ENCODE peak calls at places on chromosomes 5 and 9, in eight cellular contexts. S, I, E, P, T, A, X and K are unnamed samples. For H3K36me3, the result is how much of the 10 kb centered on the place peaks cover.

GRCh38 chr9:38036359-38037084 is 32.5 kb downstream of the SHB start:
- DNase-seq in T (peak), S (peak), A (no peak), P (peak), E (peak), X (no peak), I (peak), K (no peak)

GRCh38 chr5:38022621-38023020 is 182.8 kb upstream of the GDNF start:
- DNase-seq in I (no peak), A (no peak), E (no peak), X (no peak), P (no peak), S (no peak), T (no peak), K (no peak)

GRCh38 chr5:88878976-88879375 is 4.0 kb downstream of the MEF2C start:
- DNase-seq in P (no peak), E (no peak), A (no peak), I (no peak), T (no peak), S (no peak), X (no peak), K (no peak)

GRCh38 chr9:120846251-120846869 is 3.6 kb upstream of the PSMD5 start:
- DNase-seq in T (no peak), E (no peak), X (no peak), P (no peak), S (no peak), A (no peak), I (no peak), K (no peak)

GRCh38 chr5:38639377-38640011 is 83.0 kb upstream of the LIFR start:
- DNase-seq in T (no peak), A (no peak), S (no peak), E (no peak), X (no peak), P (no peak), I (no peak), K (no peak)

GRCh38 chr5:65173130-65173525 is 308.6 kb downstream of the ADAMTS6 start:
- DNase-seq in T (no peak), E (no peak), A (no peak), X (no peak), S (peak), I (no peak), P (no peak), K (no peak)

GRCh38 chr9:89358376-89358775 is 40.1 kb downstream of the SECISBP2 start:
- DNase-seq in A (no peak), P (no peak), X (no peak), S (no peak), I (no peak), E (no peak), T (peak), K (no peak)

GRCh38 chr9:120931278-120932085 is 4.9 kb upstream of the TRAF1 start:
- DNase-seq in P (no peak), I (no peak), X (no peak), S (peak), E (no peak), T (peak), A (peak), K (no peak)

GRCh38 chr9:92179286-92180002 is 64.2 kb upstream of the SPTLC1 start:
- DNase-seq in T (no peak), P (no peak), I (no peak), A (no peak), X (no peak), E (no peak), S (no peak), K (no peak)

GRCh38 chr5:159504857-159505304 is 174.6 kb upstream of the IL12B start:
- DNase-seq in E (peak), A (no peak), X (peak), I (peak), P (no peak), T (peak), S (peak), K (peak)

GRCh38 chr5:98205691-98206461 is 567.6 kb upstream of the RGMB start:
- DNase-seq in I (no peak), X (no peak), E (no peak), A (no peak), S (peak), T (peak), P (no peak), K (no peak)

GRCh38 chr9:35958104-35958825 is at the start of gene OR2S2:
- DNase-seq in T (peak), S (no peak), P (no peak), A (no peak), E (no peak), I (no peak), X (no peak), K (no peak)

GRCh38 chr9:37529111-37529510 is 43.4 kb downstream of the POLR1E start:
- DNase-seq in E (no peak), X (peak), S (peak), I (peak), A (peak), P (no peak), T (peak), K (no peak)

GRCh38 chr5:59483971-59484472 is 409.5 kb downstream of the PDE4D start:
- DNase-seq in I (peak), A (no peak), E (no peak), T (no peak), P (no peak), X (no peak), S (peak), K (peak)

GRCh38 chr9:99720455-99721050 is 101.1 kb upstream of the NR4A3 start:
- DNase-seq in P (no peak), X (no peak), I (no peak), S (peak), E (no peak), T (no peak), A (peak), K (no peak)

GRCh38 chr9:89993678-89994630 is 389.1 kb downstream of the GADD45G start:
- DNase-seq in T (no peak), S (no peak), I (peak), E (peak), A (no peak), P (no peak), X (peak), K (no peak)

GRCh38 chr9:104951487-104951886 is 23.5 kb upstream of the ABCA1 start:
- DNase-seq in P (no peak), T (no peak), X (no peak), A (no peak), I (no peak), E (no peak), S (no peak), K (no peak)

GRCh38 chr5:5619546-5619945 is 197.1 kb downstream of the ICE1 start:
- DNase-seq in P (no peak), A (no peak), I (no peak), E (peak), X (no peak), S (no peak), T (no peak), K (no peak)

GRCh38 chr5:44275908-44276307 is 113.3 kb downstream of the FGF10 start:
- DNase-seq in E (no peak), T (no peak), I (no peak), S (no peak), X (no peak), P (no peak), A (no peak), K (no peak)

GRCh38 chr5:96432245-96433065 is 593 bp downstream of the PCSK1 start:
- DNase-seq in I (no peak), T (peak), X (no peak), E (no peak), A (no peak), P (no peak), S (peak), K (peak)

GRCh38 chr9:34719021-34719768 is 9.3 kb upstream of the CCL21 start:
- DNase-seq in T (no peak), S (no peak), A (no peak), P (no peak), E (no peak), I (no peak), X (no peak), K (no peak)

GRCh38 chr9:98215266-98215665 is 22.8 kb upstream of the CORO2A start:
- DNase-seq in I (no peak), E (no peak), S (no peak), X (no peak), A (no peak), T (peak), P (no peak), K (no peak)

GRCh38 chr9:73153793-73154227 is 2.1 kb downstream of the ANXA1 start:
- DNase-seq in I (no peak), X (no peak), P (no peak), E (no peak), T (no peak), S (peak), A (no peak), K (no peak)

GRCh38 chr5:80917596-80917995 is 42.6 kb upstream of the RASGRF2 start:
- DNase-seq in A (no peak), P (no peak), T (no peak), S (no peak), E (no peak), I (no peak), X (no peak), K (no peak)

GRCh38 chr9:24498632-24499031 is 47.1 kb downstream of the IZUMO3 start:
- DNase-seq in T (no peak), A (no peak), X (no peak), P (no peak), I (no peak), E (no peak), S (no peak), K (no peak)

GRCh38 chr9:86822006-86822405 is 125.3 kb downstream of the GAS1 start:
- DNase-seq in A (no peak), I (no peak), S (no peak), T (no peak), X (no peak), E (no peak), P (no peak), K (no peak)

GRCh38 chr9:86821011-86821845 is 126.1 kb downstream of the GAS1 start:
- DNase-seq in X (no peak), I (no peak), E (no peak), A (no peak), T (peak), P (no peak), S (peak), K (no peak)

GRCh38 chr9:86818636-86819035 is 128.7 kb downstream of the GAS1 start:
- DNase-seq in E (no peak), T (no peak), S (no peak), I (no peak), A (no peak), X (no peak), P (no peak), K (no peak)

GRCh38 chr9:86816868-86817267 is 130.4 kb downstream of the GAS1 start:
- DNase-seq in S (no peak), I (no peak), T (no peak), A (no peak), X (no peak), E (no peak), P (no peak), K (no peak)

DNA sequence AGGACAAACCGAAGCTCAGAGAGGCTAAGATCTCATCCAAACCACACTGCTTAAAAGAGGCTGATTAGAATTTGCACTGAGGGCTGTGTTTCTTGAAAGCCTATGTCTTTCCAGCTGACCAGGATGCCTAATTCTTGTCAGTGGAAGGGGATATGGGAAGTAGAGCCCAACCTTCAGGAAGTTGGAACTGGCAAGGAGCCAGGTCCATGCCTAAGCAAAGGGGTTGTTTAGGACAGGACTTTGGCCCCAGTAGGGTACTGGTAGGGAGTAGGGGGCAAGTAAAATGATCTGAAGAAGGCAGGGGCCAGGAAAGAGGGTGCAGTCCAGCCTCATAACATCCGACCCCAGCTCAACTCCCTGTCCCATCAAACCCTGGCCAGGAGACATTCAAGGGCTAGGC is 130.9 kb downstream of the GAS1 start:
- DNase-seq in I (no peak), T (no peak), X (no peak), S (no peak), A (no peak), P (no peak), E (no peak), K (no peak)
- TF ChIP-seq CTCF in I (no peak), T (no peak), X (no peak), S (no peak), A (no peak), P (no peak), E (no peak), K (no peak)

DNA sequence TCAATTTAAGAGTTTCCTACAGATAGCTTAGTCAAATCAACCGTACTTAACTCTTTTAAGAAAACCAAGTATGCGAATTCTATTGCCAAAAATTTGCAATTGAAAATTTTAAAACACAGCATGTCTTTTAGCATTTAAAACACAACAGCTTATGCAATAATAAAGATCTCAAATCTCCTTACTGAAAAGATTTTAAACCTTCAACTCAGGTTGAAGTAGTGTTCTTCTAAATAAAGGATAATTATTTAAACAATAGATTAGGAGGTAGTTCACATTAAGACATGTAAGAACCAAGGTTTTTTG is 5.5 kb downstream of the NR3C1 start:
- DNase-seq in X (no peak), S (no peak), A (no peak), E (no peak), P (no peak), T (no peak), I (no peak), K (no peak)
- H3K4me3 ChIP-seq in X (no peak), S (peak), A (peak), E (no peak), P (peak), T (peak), I (peak), K (no peak)

GRCh38 chr5:179823937-179824744 is 3.4 kb downstream of the SQSTM1 start:
- DNase-seq in X (peak), T (peak), P (no peak), I (no peak), A (no peak), S (no peak), E (no peak), K (no peak)

GRCh38 chr5:179822444-179822990 is 1.8 kb downstream of the SQSTM1 start:
- DNase-seq in T (peak), X (no peak), E (no peak), S (no peak), I (no peak), P (no peak), A (no peak), K (no peak)

GRCh38 chr5:179825655-179826182 is 5.0 kb downstream of the SQSTM1 start:
- DNase-seq in I (no peak), S (no peak), T (peak), A (no peak), X (peak), P (no peak), E (no peak), K (no peak)

GRCh38 chr5:179822059-179822432 is 1.3 kb downstream of the SQSTM1 start:
- DNase-seq in E (no peak), A (no peak), P (no peak), S (no peak), X (no peak), I (no peak), T (no peak), K (no peak)

DNA sequence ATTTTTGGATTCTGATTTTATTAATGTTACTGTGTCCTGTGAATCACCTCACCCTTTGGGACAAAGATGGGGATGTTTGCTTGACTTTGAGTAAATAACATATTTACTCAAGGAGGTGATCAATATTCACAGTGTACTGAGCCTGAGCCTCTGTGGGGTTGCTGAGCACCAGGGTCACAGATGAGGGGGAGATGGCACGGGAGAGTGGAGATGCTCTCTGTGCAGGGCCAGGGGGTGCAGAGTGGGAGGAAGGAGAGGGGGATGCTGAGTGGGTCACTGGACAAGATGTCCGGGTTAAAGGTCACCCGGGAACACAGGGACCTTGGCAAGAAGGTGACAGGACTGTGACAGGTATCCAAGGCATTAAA is 4.0 kb downstream of the SQSTM1 start:
- DNase-seq in A (no peak), I (no peak), P (no peak), S (no peak), X (no peak), T (no peak), E (no peak), K (no peak)
- H3K36me3 ChIP-seq in A (under half), I (half or more), P (half or more), S (under half), X (under half), T (half or more), E (under half), K (half or more)

GRCh38 chr5:137345396-137345795 is 153.7 kb downstream of the SPOCK1 start:
- DNase-seq in I (no peak), T (no peak), S (no peak), A (no peak), P (no peak), X (no peak), E (no peak), K (no peak)

GRCh38 chr5:137350791-137351190 is 148.3 kb downstream of the SPOCK1 start:
- DNase-seq in I (no peak), S (no peak), X (no peak), E (no peak), P (no peak), T (no peak), A (no peak), K (no peak)

GRCh38 chr5:137344723-137345322 is 154.3 kb downstream of the SPOCK1 start:
- DNase-seq in S (peak), T (no peak), X (peak), A (no peak), P (no peak), E (peak), I (peak), K (peak)

GRCh38 chr5:137348759-137349158 is 150.4 kb downstream of the SPOCK1 start:
- DNase-seq in X (no peak), A (no peak), I (no peak), P (no peak), T (no peak), E (no peak), S (no peak), K (no peak)

DNA sequence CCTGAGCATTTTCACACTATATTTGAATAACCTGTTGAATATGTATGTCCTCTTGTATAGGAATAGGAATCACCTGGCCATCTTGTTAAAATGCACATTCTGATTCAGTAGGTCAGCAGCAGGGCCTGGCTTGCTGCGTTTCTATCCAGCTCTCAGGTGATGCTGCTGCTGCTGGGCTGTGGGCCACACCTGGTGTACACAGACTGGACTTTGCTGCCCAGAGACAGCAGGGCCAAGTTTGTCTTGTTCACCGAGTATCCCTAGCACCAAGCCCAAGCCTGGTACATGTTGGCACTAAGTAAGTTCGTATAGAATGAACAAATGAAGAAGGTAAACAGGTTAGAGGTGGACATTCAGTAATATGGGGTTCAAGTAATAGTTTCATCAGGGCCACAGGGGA is 151.3 kb downstream of the SPOCK1 start:
- DNase-seq in T (no peak), A (no peak), I (no peak), S (no peak), X (no peak), E (no peak), P (no peak), K (no peak)
- TF ChIP-seq CTCF in T (no peak), A (no peak), I (no peak), S (no peak), X (no peak), E (no peak), P (no peak), K (no peak)

DNA sequence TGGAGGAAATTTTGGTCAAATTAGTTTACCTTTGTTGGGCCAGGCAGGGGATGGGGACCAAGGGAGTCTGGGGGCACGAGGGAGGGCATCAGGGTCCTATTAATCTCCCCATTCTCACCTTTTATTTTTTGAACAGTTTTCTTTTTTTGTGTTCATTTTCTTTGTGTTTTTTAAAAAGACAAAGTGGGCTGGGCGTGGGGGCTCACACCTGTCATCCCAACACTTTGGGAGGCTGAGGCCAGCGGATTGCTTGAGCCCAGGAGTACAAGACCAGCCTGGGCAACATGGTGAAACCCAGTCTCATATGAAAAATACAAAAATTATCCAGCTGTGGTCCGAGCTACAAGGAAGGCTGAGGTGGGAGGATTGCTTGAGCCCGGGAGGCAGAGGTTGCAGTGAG is 103.7 kb downstream of the WNK2 start:
- DNase-seq in P (no peak), T (no peak), I (no peak), A (no peak), S (no peak), X (no peak), E (no peak), K (no peak)
- H3K4me3 ChIP-seq in P (no peak), T (no peak), I (no peak), A (no peak), S (no peak), X (no peak), E (no peak), K (no peak)

GRCh38 chr5:173954671-173955605 is 34.0 kb upstream of the C5orf47 start:
- DNase-seq in I (peak), S (peak), A (no peak), T (no peak), P (no peak), X (no peak), E (no peak), K (no peak)
- H3K36me3 ChIP-seq in I (under half), S (under half), A (under half), T (under half), P (under half), X (under half), E (under half), K (under half)

DNA sequence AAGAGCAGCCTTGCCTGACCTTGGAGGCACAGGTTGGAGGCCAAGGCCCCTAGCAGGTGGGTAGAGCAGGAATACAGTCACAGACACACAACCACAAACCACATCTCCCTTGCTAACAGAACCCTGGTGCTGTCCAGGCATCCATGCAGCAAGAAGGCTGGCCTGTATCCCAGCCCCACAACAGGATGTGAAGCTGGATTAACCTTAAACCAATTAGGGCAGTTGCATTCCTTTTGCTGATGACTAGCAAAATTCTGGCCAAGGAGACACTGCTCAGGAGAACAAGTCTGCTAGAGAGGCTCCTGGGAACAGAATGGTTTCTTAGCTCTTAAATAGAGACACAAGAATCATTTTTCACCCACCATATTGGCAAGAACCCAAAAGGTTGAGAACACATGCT is 97.8 kb downstream of the C5orf15 start:
- DNase-seq in S (peak), P (no peak), E (peak), T (no peak), I (peak), A (no peak), X (no peak), K (peak)
- TF ChIP-seq CTCF in S (no peak), P (no peak), E (no peak), T (no peak), I (no peak), A (no peak), X (no peak), K (no peak)

GRCh38 chr5:35813456-35813855 is 43.2 kb upstream of the IL7R start:
- DNase-seq in S (no peak), I (no peak), T (no peak), X (no peak), A (no peak), P (no peak), E (no peak), K (no peak)
- H3K4me3 ChIP-seq in S (no peak), I (no peak), T (no peak), X (no peak), A (no peak), P (no peak), E (no peak), K (no peak)